ENCODE peak calls at places on chromosomes 5 and 9, in six cellular contexts. One of them, this sample, is unnamed.

GRCh38 chr5:135313946-135314345 is 85.1 kb downstream of the MACROH2A1 start:
- DNase-seq in NB4: no peak
- DNase-seq in tibial nerve: no peak
- DNase-seq in astrocyte: no peak
- DNase-seq in choroid plexus epithelial cell: no peak
- DNase-seq in MCF 10A: no peak
- DNase-seq in this sample: no peak

GRCh38 chr9:135930446-135931345 is 23.4 kb upstream of the CAMSAP1 start:
- DNase-seq in NB4: no peak
- DNase-seq in tibial nerve: no peak
- DNase-seq in astrocyte: no peak
- DNase-seq in choroid plexus epithelial cell: no peak
- DNase-seq in MCF 10A: no peak
- DNase-seq in this sample: no peak

GRCh38 chr5:73365301-73365853 is 83.2 kb downstream of the FOXD1 start:
- DNase-seq in NB4: no peak
- DNase-seq in tibial nerve: no peak
- DNase-seq in astrocyte: peak; percentile 92
- DNase-seq in choroid plexus epithelial cell: peak; percentile 87
- DNase-seq in MCF 10A: peak; percentile 69
- DNase-seq in this sample: peak; percentile 77

GRCh38 chr9:131671150-131671549 is 68.7 kb downstream of the RAPGEF1 start:
- DNase-seq in NB4: no peak
- DNase-seq in tibial nerve: no peak
- DNase-seq in astrocyte: no peak
- DNase-seq in choroid plexus epithelial cell: no peak
- DNase-seq in MCF 10A: no peak
- DNase-seq in this sample: no peak

GRCh38 chr5:34891981-34892380 is 23.3 kb downstream of the RAD1 start:
- DNase-seq in NB4: no peak
- DNase-seq in tibial nerve: no peak
- DNase-seq in astrocyte: peak; percentile 51
- DNase-seq in choroid plexus epithelial cell: peak; percentile 79
- DNase-seq in MCF 10A: no peak
- DNase-seq in this sample: peak; percentile 96

GRCh38 chr5:116970318-116970717 is 395.7 kb upstream of the SEMA6A start:
- DNase-seq in NB4: no peak
- DNase-seq in tibial nerve: no peak
- DNase-seq in astrocyte: no peak
- DNase-seq in choroid plexus epithelial cell: peak; percentile 1
- DNase-seq in MCF 10A: peak; percentile 80
- DNase-seq in this sample: peak; percentile 0

GRCh38 chr5:150138551-150139265 is 16.9 kb downstream of the PDGFRB start:
- DNase-seq in NB4: no peak
- DNase-seq in tibial nerve: peak; percentile 55
- DNase-seq in astrocyte: peak; percentile 94
- DNase-seq in choroid plexus epithelial cell: peak; percentile 93
- DNase-seq in MCF 10A: peak; percentile 66
- DNase-seq in this sample: peak; percentile 81

GRCh38 chr5:160266752-160267345 is 37.5 kb downstream of the FABP6 start:
- DNase-seq in NB4: no peak
- DNase-seq in tibial nerve: no peak
- DNase-seq in astrocyte: no peak
- DNase-seq in choroid plexus epithelial cell: no peak
- DNase-seq in MCF 10A: no peak
- DNase-seq in this sample: no peak

GRCh38 chr9:3337515-3337914 is 188.3 kb downstream of the RFX3 start:
- DNase-seq in NB4: no peak
- DNase-seq in tibial nerve: no peak
- DNase-seq in astrocyte: peak; percentile 72
- DNase-seq in choroid plexus epithelial cell: peak; percentile 79
- DNase-seq in MCF 10A: peak; percentile 11
- DNase-seq in this sample: peak; percentile 77

GRCh38 chr9:77952641-77953341 is 78.8 kb downstream of the GNAQ start:
- DNase-seq in NB4: peak; percentile 36
- DNase-seq in tibial nerve: no peak
- DNase-seq in astrocyte: peak; percentile 41
- DNase-seq in choroid plexus epithelial cell: peak; percentile 61
- DNase-seq in MCF 10A: peak; percentile 40
- DNase-seq in this sample: peak; percentile 73

GRCh38 chr9:4630836-4631235 is 31.3 kb upstream of the PLPP6 start:
- DNase-seq in NB4: peak; percentile 41
- DNase-seq in tibial nerve: no peak
- DNase-seq in astrocyte: no peak
- DNase-seq in choroid plexus epithelial cell: peak; percentile 81
- DNase-seq in MCF 10A: no peak
- DNase-seq in this sample: peak; percentile 2

GRCh38 chr9:134689320-134690181 is 47.9 kb downstream of the COL5A1 start:
- DNase-seq in NB4: peak; percentile 51
- DNase-seq in tibial nerve: peak; percentile 69
- DNase-seq in astrocyte: no peak
- DNase-seq in choroid plexus epithelial cell: peak; percentile 69
- DNase-seq in MCF 10A: peak; percentile 48
- DNase-seq in this sample: peak; percentile 71

GRCh38 chr5:76789991-76790571 is 28.7 kb upstream of the F2RL1 start:
- DNase-seq in NB4: no peak
- DNase-seq in tibial nerve: no peak
- DNase-seq in astrocyte: peak; percentile 81
- DNase-seq in choroid plexus epithelial cell: peak; percentile 50
- DNase-seq in MCF 10A: peak; percentile 61
- DNase-seq in this sample: peak; percentile 90

GRCh38 chr9:103789686-103790085 is 304.4 kb upstream of the SMC2 start:
- DNase-seq in NB4: peak; percentile 26
- DNase-seq in tibial nerve: no peak
- DNase-seq in astrocyte: no peak
- DNase-seq in choroid plexus epithelial cell: peak; percentile 70
- DNase-seq in MCF 10A: peak; percentile 49
- DNase-seq in this sample: peak; percentile 44

GRCh38 chr9:108245901-108246300 is 609.9 kb downstream of the ACTL7B start:
- DNase-seq in NB4: no peak
- DNase-seq in tibial nerve: no peak
- DNase-seq in astrocyte: no peak
- DNase-seq in choroid plexus epithelial cell: no peak
- DNase-seq in MCF 10A: no peak
- DNase-seq in this sample: no peak

GRCh38 chr9:134442486-134443168 is 116.4 kb downstream of the RXRA start:
- DNase-seq in NB4: peak; percentile 64
- DNase-seq in tibial nerve: no peak
- DNase-seq in astrocyte: no peak
- DNase-seq in choroid plexus epithelial cell: peak; percentile 39
- DNase-seq in MCF 10A: no peak
- DNase-seq in this sample: peak; percentile 12

GRCh38 chr9:27094640-27095039 is 14.4 kb upstream of the TEK start:
- DNase-seq in NB4: no peak
- DNase-seq in tibial nerve: no peak
- DNase-seq in astrocyte: peak; percentile 86
- DNase-seq in choroid plexus epithelial cell: peak; percentile 52
- DNase-seq in MCF 10A: peak; percentile 36
- DNase-seq in this sample: peak; percentile 96

GRCh38 chr9:131845286-131846011 is 105.6 kb upstream of the RAPGEF1 start:
- DNase-seq in NB4: no peak
- DNase-seq in tibial nerve: no peak
- DNase-seq in astrocyte: no peak
- DNase-seq in choroid plexus epithelial cell: no peak
- DNase-seq in MCF 10A: no peak
- DNase-seq in this sample: no peak

GRCh38 chr5:112121268-112121667 is 297.8 kb downstream of the EPB41L4A start:
- DNase-seq in NB4: no peak
- DNase-seq in tibial nerve: no peak
- DNase-seq in astrocyte: peak; percentile 17
- DNase-seq in choroid plexus epithelial cell: no peak
- DNase-seq in MCF 10A: no peak
- DNase-seq in this sample: peak; percentile 26
- TF ChIP-seq CTCF in NB4: no peak
- TF ChIP-seq CTCF in tibial nerve: no peak
- TF ChIP-seq CTCF in astrocyte: no peak
- TF ChIP-seq CTCF in choroid plexus epithelial cell: no peak
- TF ChIP-seq CTCF in MCF 10A: no peak
- TF ChIP-seq CTCF in this sample: no peak

GRCh38 chr5:78065663-78066062 is 228.8 kb downstream of the AP3B1 start:
- DNase-seq in NB4: no peak
- DNase-seq in tibial nerve: no peak
- DNase-seq in astrocyte: no peak
- DNase-seq in choroid plexus epithelial cell: no peak
- DNase-seq in MCF 10A: no peak
- DNase-seq in this sample: peak; percentile 1
- TF ChIP-seq CTCF in NB4: no peak
- TF ChIP-seq CTCF in tibial nerve: no peak
- TF ChIP-seq CTCF in astrocyte: no peak
- TF ChIP-seq CTCF in choroid plexus epithelial cell: no peak
- TF ChIP-seq CTCF in MCF 10A: no peak
- TF ChIP-seq CTCF in this sample: peak; percentile 2

GRCh38 chr5:95842955-95843544 is 20.5 kb upstream of the GLRX start:
- DNase-seq in NB4: peak; percentile 94
- DNase-seq in tibial nerve: no peak
- DNase-seq in astrocyte: peak; percentile 87
- DNase-seq in choroid plexus epithelial cell: peak; percentile 91
- DNase-seq in MCF 10A: peak; percentile 71
- DNase-seq in this sample: peak; percentile 47
- TF ChIP-seq CTCF in NB4: peak; percentile 57
- TF ChIP-seq CTCF in tibial nerve: no peak
- TF ChIP-seq CTCF in astrocyte: no peak
- TF ChIP-seq CTCF in choroid plexus epithelial cell: peak; percentile 36
- TF ChIP-seq CTCF in MCF 10A: no peak
- TF ChIP-seq CTCF in this sample: no peak

DNA sequence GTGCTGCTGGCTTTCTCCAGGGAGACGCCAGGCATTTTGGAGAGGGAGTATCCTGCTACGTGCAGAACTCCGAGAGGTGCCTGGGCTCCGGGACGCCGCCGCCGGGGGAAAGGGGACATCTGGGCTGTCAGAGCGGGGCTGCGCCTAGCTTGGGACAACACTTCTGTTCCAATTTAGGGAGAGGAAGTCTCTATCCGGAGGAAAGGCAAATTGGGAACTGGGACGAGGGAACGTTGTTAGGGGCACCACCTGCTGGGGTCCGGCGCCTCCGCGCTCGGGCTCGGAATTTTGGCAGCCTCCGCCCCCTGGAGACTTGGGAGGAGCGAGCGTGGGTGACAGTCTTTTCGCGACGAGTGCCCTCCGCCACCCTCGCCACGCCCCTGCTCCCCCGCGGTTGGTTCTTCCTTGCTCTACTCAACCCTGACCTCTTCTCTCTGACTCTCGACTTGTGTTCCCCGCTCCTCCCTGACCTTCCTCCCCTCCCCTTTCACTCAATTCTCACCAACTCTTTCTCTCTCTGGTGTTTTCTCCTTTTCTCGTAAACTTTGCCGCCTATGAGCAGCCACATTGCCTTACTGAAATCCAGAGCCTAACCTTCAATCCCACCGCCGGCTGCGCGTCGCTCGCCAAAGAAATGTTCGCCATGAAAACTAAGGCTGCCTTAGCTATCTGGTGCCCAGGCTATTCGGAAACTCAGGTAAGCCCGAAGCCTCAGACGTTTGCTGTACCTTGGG is 1.6 kb downstream of the TSLP start:
- DNase-seq in NB4: peak; percentile 42
- DNase-seq in tibial nerve: no peak
- DNase-seq in astrocyte: peak; percentile 14
- DNase-seq in choroid plexus epithelial cell: peak; percentile 36
- DNase-seq in MCF 10A: peak; percentile 33
- DNase-seq in this sample: peak; percentile 20
- TF ChIP-seq CTCF in NB4: no peak
- TF ChIP-seq CTCF in tibial nerve: no peak
- TF ChIP-seq CTCF in astrocyte: no peak
- TF ChIP-seq CTCF in choroid plexus epithelial cell: peak; percentile 24
- TF ChIP-seq CTCF in MCF 10A: no peak
- TF ChIP-seq CTCF in this sample: no peak

DNA sequence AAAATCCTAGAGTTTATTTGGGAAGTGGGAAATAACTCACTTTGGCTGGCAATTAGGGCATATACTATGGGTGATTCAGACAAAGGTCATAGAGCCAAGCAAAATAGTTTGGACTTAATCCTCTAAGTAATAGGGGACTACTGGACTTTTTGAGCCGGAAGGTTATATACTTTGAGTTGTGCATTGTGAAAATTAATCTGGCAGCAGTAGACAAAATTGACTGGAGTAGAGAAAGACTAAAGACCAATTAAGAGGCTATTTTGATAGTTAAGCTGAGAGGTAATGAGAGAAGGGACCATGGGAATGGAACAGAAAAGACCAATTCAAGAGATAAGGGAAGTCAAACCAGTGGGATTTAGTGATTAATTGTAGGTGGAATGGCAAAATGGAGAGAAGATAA is 28.9 kb downstream of the COX7C start:
- DNase-seq in NB4: no peak
- DNase-seq in tibial nerve: no peak
- DNase-seq in astrocyte: no peak
- DNase-seq in choroid plexus epithelial cell: no peak
- DNase-seq in MCF 10A: no peak
- DNase-seq in this sample: no peak
- TF ChIP-seq CTCF in NB4: no peak
- TF ChIP-seq CTCF in tibial nerve: no peak
- TF ChIP-seq CTCF in astrocyte: no peak
- TF ChIP-seq CTCF in choroid plexus epithelial cell: no peak
- TF ChIP-seq CTCF in MCF 10A: no peak
- TF ChIP-seq CTCF in this sample: no peak

GRCh38 chr5:81748556-81748955 is 2.3 kb downstream of the SSBP2 start:
- DNase-seq in NB4: no peak
- DNase-seq in tibial nerve: no peak
- DNase-seq in astrocyte: no peak
- DNase-seq in choroid plexus epithelial cell: peak; percentile 31
- DNase-seq in MCF 10A: no peak
- DNase-seq in this sample: peak; percentile 26
- TF ChIP-seq CTCF in NB4: no peak
- TF ChIP-seq CTCF in tibial nerve: no peak
- TF ChIP-seq CTCF in astrocyte: no peak
- TF ChIP-seq CTCF in choroid plexus epithelial cell: peak; percentile 17
- TF ChIP-seq CTCF in MCF 10A: no peak
- TF ChIP-seq CTCF in this sample: no peak